ENCODE peak calls at places on chromosomes 12 and 14, in six cellular contexts. One of them, this sample, is unnamed.

GRCh38 chr14:105486974-105487448 is 325 bp downstream of the CRIP1 start:
- DNase-seq in EL: no peak
- DNase-seq in tibial artery: peak
- DNase-seq in T-helper 1 cell: peak
- DNase-seq in left ventricle myocardium inferior: peak
- DNase-seq in fibroblast of pulmonary artery: no peak
- DNase-seq in this sample: no peak

GRCh38 chr14:100246809-100247428 is 8.0 kb downstream of the YY1 start:
- DNase-seq in tibial artery: no peak
- DNase-seq in EL: peak
- DNase-seq in fibroblast of pulmonary artery: peak
- DNase-seq in T-helper 1 cell: no peak
- DNase-seq in left ventricle myocardium inferior: no peak
- DNase-seq in this sample: peak

GRCh38 chr14:101368629-101369028 is 192.7 kb upstream of the DIO3 start:
- DNase-seq in tibial artery: no peak
- DNase-seq in left ventricle myocardium inferior: no peak
- DNase-seq in T-helper 1 cell: no peak
- DNase-seq in fibroblast of pulmonary artery: no peak
- DNase-seq in EL: no peak
- DNase-seq in this sample: no peak

GRCh38 chr12:75208851-75209781 is 523 bp downstream of the KCNC2 start:
- DNase-seq in tibial artery: no peak
- DNase-seq in T-helper 1 cell: no peak
- DNase-seq in left ventricle myocardium inferior: no peak
- DNase-seq in EL: peak
- DNase-seq in fibroblast of pulmonary artery: peak
- DNase-seq in this sample: peak

GRCh38 chr14:64637735-64638473 is 66.3 kb upstream of the PLEKHG3 start:
- DNase-seq in T-helper 1 cell: no peak
- DNase-seq in left ventricle myocardium inferior: no peak
- DNase-seq in fibroblast of pulmonary artery: no peak
- DNase-seq in EL: no peak
- DNase-seq in tibial artery: no peak
- DNase-seq in this sample: no peak

GRCh38 chr14:103130965-103131364 is 7.7 kb downstream of the TNFAIP2 start:
- DNase-seq in EL: peak
- DNase-seq in tibial artery: peak
- DNase-seq in fibroblast of pulmonary artery: peak
- DNase-seq in left ventricle myocardium inferior: no peak
- DNase-seq in T-helper 1 cell: no peak
- DNase-seq in this sample: peak

GRCh38 chr12:81811066-81811777 is 52.1 kb upstream of the PPFIA2 start:
- DNase-seq in T-helper 1 cell: no peak
- DNase-seq in left ventricle myocardium inferior: no peak
- DNase-seq in fibroblast of pulmonary artery: peak
- DNase-seq in EL: no peak
- DNase-seq in tibial artery: peak
- DNase-seq in this sample: no peak

GRCh38 chr12:27528788-27529187 is 4.8 kb downstream of the PPFIBP1 start:
- DNase-seq in left ventricle myocardium inferior: no peak
- DNase-seq in tibial artery: no peak
- DNase-seq in EL: no peak
- DNase-seq in T-helper 1 cell: no peak
- DNase-seq in fibroblast of pulmonary artery: no peak
- DNase-seq in this sample: no peak

GRCh38 chr12:65306229-65306602 is 27.7 kb downstream of the MSRB3 start:
- DNase-seq in tibial artery: no peak
- DNase-seq in fibroblast of pulmonary artery: no peak
- DNase-seq in T-helper 1 cell: no peak
- DNase-seq in left ventricle myocardium inferior: no peak
- DNase-seq in EL: no peak
- DNase-seq in this sample: no peak

GRCh38 chr12:46944104-46944503 is 118.3 kb upstream of the SLC38A4 start:
- DNase-seq in T-helper 1 cell: no peak
- DNase-seq in tibial artery: no peak
- DNase-seq in EL: peak
- DNase-seq in left ventricle myocardium inferior: no peak
- DNase-seq in fibroblast of pulmonary artery: peak
- DNase-seq in this sample: peak

GRCh38 chr12:110005319-110005973 is 6.2 kb downstream of the ANKRD13A start:
- DNase-seq in left ventricle myocardium inferior: no peak
- DNase-seq in EL: no peak
- DNase-seq in fibroblast of pulmonary artery: no peak
- DNase-seq in T-helper 1 cell: no peak
- DNase-seq in tibial artery: no peak
- DNase-seq in this sample: no peak

GRCh38 chr12:72072613-72073212 is 134.1 kb downstream of the TPH2 start:
- DNase-seq in left ventricle myocardium inferior: no peak
- DNase-seq in fibroblast of pulmonary artery: no peak
- DNase-seq in tibial artery: no peak
- DNase-seq in T-helper 1 cell: no peak
- DNase-seq in EL: no peak
- DNase-seq in this sample: no peak

GRCh38 chr14:105525861-105526780 is at the start of gene TMEM121:
- DNase-seq in EL: no peak
- DNase-seq in fibroblast of pulmonary artery: no peak
- DNase-seq in tibial artery: no peak
- DNase-seq in T-helper 1 cell: no peak
- DNase-seq in left ventricle myocardium inferior: no peak
- DNase-seq in this sample: no peak

GRCh38 chr12:96751626-96752025 is 155.4 kb upstream of the NEDD1 start:
- DNase-seq in tibial artery: no peak
- DNase-seq in EL: peak
- DNase-seq in fibroblast of pulmonary artery: no peak
- DNase-seq in T-helper 1 cell: no peak
- DNase-seq in left ventricle myocardium inferior: no peak
- DNase-seq in this sample: peak

GRCh38 chr12:57826966-57827365 is 8.4 kb upstream of the AVIL start:
- DNase-seq in EL: no peak
- DNase-seq in fibroblast of pulmonary artery: no peak
- DNase-seq in left ventricle myocardium inferior: no peak
- DNase-seq in T-helper 1 cell: no peak
- DNase-seq in tibial artery: no peak
- DNase-seq in this sample: no peak

GRCh38 chr12:76374395-76375020 is 26.3 kb upstream of the BBS10 start:
- DNase-seq in fibroblast of pulmonary artery: no peak
- DNase-seq in EL: peak
- DNase-seq in T-helper 1 cell: no peak
- DNase-seq in left ventricle myocardium inferior: no peak
- DNase-seq in tibial artery: no peak
- DNase-seq in this sample: no peak

GRCh38 chr14:77026930-77027537 is 1.5 kb downstream of the IRF2BPL start:
- DNase-seq in fibroblast of pulmonary artery: peak
- DNase-seq in T-helper 1 cell: peak
- DNase-seq in left ventricle myocardium inferior: peak
- DNase-seq in EL: peak
- DNase-seq in tibial artery: no peak
- DNase-seq in this sample: peak

GRCh38 chr12:27966870-27967269 is 5.7 kb downstream of the PTHLH start:
- DNase-seq in tibial artery: no peak
- DNase-seq in left ventricle myocardium inferior: no peak
- DNase-seq in fibroblast of pulmonary artery: peak
- DNase-seq in EL: peak
- DNase-seq in T-helper 1 cell: no peak
- DNase-seq in this sample: peak

GRCh38 chr14:33229269-33229924 is 290.7 kb downstream of the NPAS3 start:
- DNase-seq in tibial artery: no peak
- DNase-seq in EL: no peak
- DNase-seq in fibroblast of pulmonary artery: peak
- DNase-seq in T-helper 1 cell: no peak
- DNase-seq in left ventricle myocardium inferior: no peak
- DNase-seq in this sample: no peak

GRCh38 chr14:56119221-56119967 is 1.2 kb downstream of the PELI2 start:
- DNase-seq in EL: peak
- DNase-seq in T-helper 1 cell: peak
- DNase-seq in tibial artery: peak
- DNase-seq in fibroblast of pulmonary artery: peak
- DNase-seq in left ventricle myocardium inferior: peak
- DNase-seq in this sample: peak

This sample was measured in dermis blood vessel endothelial cell.